ENCODE peak calls at places on chromosomes 16 and 17, in six cellular contexts. D is mesenchymal stem cell; B is SK-N-MC; Y is CD8-positive, alpha-beta T cell; X is colonic mucosa; W is suprapubic skin. J is an unnamed sample.

GRCh38 chr17:78019367-78019975 is 61.0 kb downstream of the TNRC6C start:
- DNase-seq in D (peak; percentile 50), B (no peak), Y (no peak), X (no peak), W (no peak), J (no peak)

GRCh38 chr17:62693616-62694415 is 66.3 kb downstream of the MRC2 start:
- DNase-seq in D (no peak), B (no peak), Y (no peak), X (no peak), W (no peak), J (no peak)

GRCh38 chr17:69733171-69734014 is 318.9 kb downstream of the MAP2K6 start:
- DNase-seq in D (peak; percentile 84), B (no peak), Y (no peak), X (no peak), W (no peak), J (no peak)

GRCh38 chr17:1765576-1765975 is 3.7 kb downstream of the SERPINF1 start:
- DNase-seq in D (no peak), B (no peak), Y (no peak), X (no peak), W (no peak), J (no peak)

GRCh38 chr17:59786536-59787319 is 79.3 kb downstream of the VMP1 start:
- DNase-seq in D (peak; percentile 100), B (peak; percentile 96), Y (peak; percentile 21), X (peak; percentile 83), W (no peak), J (peak; percentile 83)

GRCh38 chr17:35390663-35391062 is 17.2 kb upstream of the SLFN11 start:
- DNase-seq in D (no peak), B (no peak), Y (no peak), X (no peak), W (no peak), J (no peak)

GRCh38 chr16:71347146-71347545 is 11.4 kb upstream of the CALB2 start:
- DNase-seq in D (no peak), B (no peak), Y (no peak), X (no peak), W (peak; percentile 49), J (no peak)

GRCh38 chr16:66299349-66299748 is 67.1 kb upstream of the CDH5 start:
- DNase-seq in D (no peak), B (no peak), Y (no peak), X (no peak), W (peak; percentile 23), J (no peak)

GRCh38 chr16:29316673-29317237 is 89.8 kb downstream of the NPIPB11 start:
- DNase-seq in D (no peak), B (no peak), Y (no peak), X (no peak), W (no peak), J (no peak)

GRCh38 chr16:23509441-23509754 is 896 bp downstream of the GGA2 start:
- DNase-seq in D (no peak), B (no peak), Y (no peak), X (no peak), W (no peak), J (no peak)

GRCh38 chr17:38898812-38899348 is 26.5 kb upstream of the LASP1NB start:
- DNase-seq in D (no peak), B (no peak), Y (peak; percentile 59), X (peak; percentile 70), W (no peak), J (peak; percentile 93)

GRCh38 chr17:48597775-48598631 is 4.4 kb upstream of the HOXB5 start:
- DNase-seq in D (peak; percentile 95), B (no peak), Y (no peak), X (peak; percentile 92), W (no peak), J (peak; percentile 87)

GRCh38 chr17:16418684-16419066 is 3.3 kb downstream of the TRPV2 start:
- DNase-seq in D (no peak), B (no peak), Y (no peak), X (no peak), W (no peak), J (no peak)

GRCh38 chr17:46121165-46121764 is 72.0 kb downstream of the KANSL1 start:
- DNase-seq in D (no peak), B (no peak), Y (no peak), X (no peak), W (no peak), J (no peak)

GRCh38 chr17:77734371-77735050 is 224.0 kb upstream of the TNRC6C start:
- DNase-seq in D (peak; percentile 22), B (peak; percentile 56), Y (no peak), X (peak; percentile 82), W (peak; percentile 91), J (no peak)

GRCh38 chr16:76913046-76913445 is 277.9 kb upstream of the MON1B start:
- DNase-seq in D (no peak), B (no peak), Y (no peak), X (no peak), W (no peak), J (no peak)

GRCh38 chr17:57585341-57586098 is 159.6 kb downstream of the CCDC182 start:
- DNase-seq in D (no peak), B (no peak), Y (no peak), X (no peak), W (no peak), J (no peak)

GRCh38 chr16:64428463-64428862 is 693.4 kb downstream of the CDH11 start:
- DNase-seq in D (peak; percentile 56), B (no peak), Y (no peak), X (no peak), W (no peak), J (no peak)

GRCh38 chr16:57764341-57765159 is 29.0 kb downstream of the KATNB1 start:
- DNase-seq in D (peak; percentile 91), B (peak; percentile 30), Y (no peak), X (no peak), W (no peak), J (no peak)

GRCh38 chr16:57763290-57764005 is 27.9 kb downstream of the KATNB1 start:
- DNase-seq in D (no peak), B (no peak), Y (no peak), X (no peak), W (no peak), J (no peak)

GRCh38 chr16:57762365-57763289 is 27.1 kb downstream of the KATNB1 start:
- DNase-seq in D (no peak), B (no peak), Y (no peak), X (no peak), W (no peak), J (no peak)

GRCh38 chr16:57765160-57765728 is 29.7 kb downstream of the KATNB1 start:
- DNase-seq in D (no peak), B (no peak), Y (no peak), X (no peak), W (no peak), J (no peak)

GRCh38 chr16:57764006-57764340 is 28.4 kb downstream of the KATNB1 start:
- DNase-seq in D (no peak), B (no peak), Y (no peak), X (no peak), W (no peak), J (no peak)
- H3K4me3 ChIP-seq in D (no peak overlapping the region), B (no peak overlapping the region), Y (no peak overlapping the region), X (no peak overlapping the region), W (no peak overlapping the region), J (no peak overlapping the region)

DNA sequence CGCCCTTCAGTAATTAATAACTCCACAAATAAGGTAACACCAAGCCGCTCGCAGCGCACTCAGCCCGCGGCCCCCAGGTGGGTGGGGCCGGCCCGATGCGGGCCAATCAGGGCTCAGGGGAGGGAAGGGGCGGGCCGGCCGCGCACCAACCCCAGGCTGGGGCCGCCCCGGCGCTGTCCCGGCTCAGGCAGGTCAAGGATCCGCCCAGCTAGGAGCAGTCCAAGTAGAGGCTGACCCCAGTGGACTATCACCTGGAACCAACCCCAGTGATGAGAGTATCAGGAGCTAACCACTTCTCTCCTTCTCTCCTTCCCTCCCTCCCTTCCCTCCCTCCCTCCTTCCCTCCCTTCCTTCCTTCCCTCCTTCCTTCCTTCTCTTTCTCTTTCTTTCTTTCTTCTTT is 110.8 kb downstream of the C16orf78 start:
- DNase-seq in D (peak; percentile 2), B (no peak), Y (no peak), X (peak; percentile 65), W (peak; percentile 87), J (peak; percentile 75)
- H3K4me3 ChIP-seq in D (peak overlapping the region; percentile 61), B (peak overlapping the region; percentile 30), Y (no peak overlapping the region), X (peak overlapping the region; percentile 11), W (peak overlapping the region; percentile 29), J (no peak overlapping the region)

GRCh38 chr17:33277436-33278100 is 15.5 kb downstream of the ASIC2 start:
- DNase-seq in D (no peak), B (no peak), Y (no peak), X (no peak), W (no peak), J (no peak)
- H3K4me3 ChIP-seq in D (no peak overlapping the region), B (no peak overlapping the region), Y (no peak overlapping the region), X (no peak overlapping the region), W (no peak overlapping the region), J (no peak overlapping the region)

GRCh38 chr16:87837627-87838289 is 31.5 kb downstream of the SLC7A5 start:
- DNase-seq in D (no peak), B (no peak), Y (no peak), X (no peak), W (no peak), J (no peak)

GRCh38 chr16:87836844-87837581 is 32.3 kb downstream of the SLC7A5 start:
- DNase-seq in D (no peak), B (no peak), Y (no peak), X (no peak), W (no peak), J (no peak)

GRCh38 chr16:87839542-87840461 is 29.5 kb downstream of the SLC7A5 start:
- DNase-seq in D (no peak), B (no peak), Y (no peak), X (no peak), W (no peak), J (no peak)

GRCh38 chr16:87840462-87840978 is 28.8 kb downstream of the SLC7A5 start:
- DNase-seq in D (no peak), B (no peak), Y (no peak), X (no peak), W (no peak), J (no peak)

DNA sequence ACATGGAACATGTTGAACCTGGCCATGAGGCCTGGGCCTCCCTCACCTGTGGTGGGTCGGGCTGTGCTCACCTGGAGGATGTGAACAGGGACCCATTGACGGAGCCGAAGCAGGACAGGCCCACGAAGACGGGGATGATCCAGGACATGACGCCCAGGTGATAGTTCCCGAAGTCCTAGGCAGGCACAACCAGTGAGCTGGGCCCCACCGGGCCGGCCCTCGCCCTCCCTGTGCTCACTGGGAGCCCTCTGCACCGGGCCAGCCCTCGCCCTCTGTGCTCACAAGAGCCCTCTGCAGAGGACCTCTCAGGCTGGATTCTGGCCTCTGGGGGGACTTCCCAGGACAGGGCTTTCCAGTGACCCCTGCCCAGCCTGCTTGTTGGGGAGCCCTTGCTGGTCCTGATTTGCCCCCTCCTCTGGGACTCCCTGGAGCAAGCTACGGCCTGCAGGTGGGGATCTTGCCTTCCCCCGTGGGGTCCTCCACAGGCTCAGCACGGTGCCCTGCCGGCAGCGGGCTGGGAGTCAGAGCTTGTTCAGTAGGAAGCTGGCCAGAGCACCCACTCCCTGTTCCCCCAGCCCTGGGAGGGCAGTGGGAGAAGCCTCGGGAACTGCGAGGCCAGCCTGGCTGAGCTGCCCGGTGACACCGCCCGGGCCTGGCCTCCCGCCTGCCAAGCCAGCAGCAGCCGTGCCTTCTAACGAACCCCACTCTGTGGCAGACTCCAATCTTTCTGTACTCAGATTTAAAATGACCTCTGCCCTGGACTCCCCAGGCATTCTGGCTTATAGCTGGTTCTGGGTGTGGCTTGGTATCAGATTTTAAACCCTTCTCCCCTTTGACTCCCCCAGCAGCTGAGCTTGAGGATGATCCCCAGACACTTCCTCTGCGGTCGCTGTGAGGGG is 30.4 kb downstream of the SLC7A5 start:
- DNase-seq in D (no peak), B (no peak), Y (no peak), X (no peak), W (no peak), J (no peak)
- H3K4me3 ChIP-seq in D (no peak overlapping the region), B (no peak overlapping the region), Y (no peak overlapping the region), X (no peak overlapping the region), W (no peak overlapping the region), J (no peak overlapping the region)

J was measured in Peyer's patch.